ENCODE peak calls at places on chromosome 15, in seven cellular contexts. U is HCT116, K is GM12878, X is HepG2, Y is SK-N-SH, E is H1, N is K562. C is an unnamed sample.

GRCh38 chr15:80695911-80696651 is 971 bp downstream of the ABHD17C start:
- DNase-seq in U (no peak), K (no peak), X (peak), Y (peak), E (peak), N (no peak), C (peak)

GRCh38 chr15:52213206-52213605 is 22.0 kb upstream of the GNB5 start:
- DNase-seq in U (no peak), K (no peak), X (no peak), Y (no peak), E (no peak), N (no peak), C (no peak)

GRCh38 chr15:83115410-83115809 is 8.0 kb downstream of the TM6SF1 start:
- DNase-seq in U (no peak), K (no peak), X (no peak), Y (no peak), E (no peak), N (no peak), C (no peak)

GRCh38 chr15:78878356-78878755 is 5.7 kb downstream of the MORF4L1 start:
- DNase-seq in U (no peak), K (no peak), X (no peak), Y (no peak), E (no peak), N (no peak), C (no peak)

GRCh38 chr15:79122391-79122790 is 31.8 kb upstream of the RASGRF1 start:
- DNase-seq in U (no peak), K (no peak), X (no peak), Y (no peak), E (no peak), N (no peak), C (no peak)

GRCh38 chr15:64251121-64251520 is 88.3 kb upstream of the PPIB start:
- DNase-seq in U (no peak), K (no peak), X (no peak), Y (no peak), E (no peak), N (no peak), C (no peak)

GRCh38 chr15:100858294-100858693 is 21.3 kb upstream of the ALDH1A3 start:
- DNase-seq in U (no peak), K (no peak), X (no peak), Y (no peak), E (no peak), N (no peak), C (no peak)

GRCh38 chr15:75307778-75308390 is 25.2 kb downstream of the GOLGA6D start:
- DNase-seq in U (peak), K (no peak), X (peak), Y (peak), E (peak), N (peak), C (peak)

GRCh38 chr15:45113380-45113990 is 487 bp downstream of the DUOX2 start:
- DNase-seq in U (no peak), K (no peak), X (no peak), Y (peak), E (peak), N (no peak), C (no peak)

GRCh38 chr15:61989698-61990097 is 70.5 kb downstream of the VPS13C start:
- DNase-seq in U (no peak), K (no peak), X (no peak), Y (no peak), E (no peak), N (peak), C (no peak)

GRCh38 chr15:34182942-34183341 is 27.0 kb downstream of the KATNBL1 start:
- DNase-seq in U (no peak), K (no peak), X (no peak), Y (no peak), E (no peak), N (no peak), C (peak)

GRCh38 chr15:50562735-50563640 is 16.5 kb upstream of the USP50 start:
- DNase-seq in U (no peak), K (no peak), X (no peak), Y (no peak), E (no peak), N (no peak), C (no peak)

GRCh38 chr15:58287891-58288290 is 143.9 kb upstream of the LIPC start:
- DNase-seq in U (no peak), K (no peak), X (no peak), Y (no peak), E (no peak), N (no peak), C (no peak)

GRCh38 chr15:87649175-87649574 is 607.4 kb downstream of the NTRK3 start:
- DNase-seq in U (no peak), K (no peak), X (no peak), Y (no peak), E (no peak), N (no peak), C (no peak)

GRCh38 chr15:32861741-32862140 is 143.9 kb downstream of the GREM1 start:
- DNase-seq in U (no peak), K (no peak), X (no peak), Y (peak), E (peak), N (no peak), C (no peak)

GRCh38 chr15:64503197-64503596 is 42.8 kb downstream of the ZNF609 start:
- DNase-seq in U (no peak), K (no peak), X (no peak), Y (no peak), E (no peak), N (no peak), C (no peak)

GRCh38 chr15:67999320-68000100 is 54.6 kb upstream of the PIAS1 start:
- DNase-seq in U (no peak), K (no peak), X (no peak), Y (no peak), E (no peak), N (no peak), C (no peak)

GRCh38 chr15:38750816-38751215 is 186.2 kb upstream of the RASGRP1 start:
- DNase-seq in U (no peak), K (no peak), X (no peak), Y (no peak), E (no peak), N (no peak), C (no peak)

GRCh38 chr15:82870727-82871576 is 61.5 kb downstream of the WHAMM start:
- DNase-seq in U (no peak), K (no peak), X (no peak), Y (no peak), E (no peak), N (no peak), C (no peak)

GRCh38 chr15:48358681-48359152 is 27.5 kb downstream of the DUT start:
- DNase-seq in U (no peak), K (no peak), X (no peak), Y (no peak), E (no peak), N (no peak), C (no peak)

GRCh38 chr15:77295446-77295845 is 124.5 kb downstream of the PEAK1 start:
- DNase-seq in U (no peak), K (no peak), X (no peak), Y (no peak), E (no peak), N (no peak), C (no peak)
- TF ChIP-seq JUND in U (no peak), K (no peak), X (no peak), Y (no peak), E (no peak), N (no peak), C (no peak)

GRCh38 chr15:60000824-60001641 is 3.1 kb upstream of the FOXB1 start:
- DNase-seq in U (no peak), K (no peak), X (no peak), Y (peak), E (no peak), N (no peak), C (no peak)

GRCh38 chr15:59999064-59999377 is 5.1 kb upstream of the FOXB1 start:
- DNase-seq in U (no peak), K (no peak), X (no peak), Y (peak), E (peak), N (no peak), C (no peak)

GRCh38 chr15:59998256-59999063 is 5.7 kb upstream of the FOXB1 start:
- DNase-seq in U (no peak), K (no peak), X (no peak), Y (peak), E (no peak), N (no peak), C (no peak)

GRCh38 chr15:60000113-60000823 is 3.8 kb upstream of the FOXB1 start:
- DNase-seq in U (no peak), K (no peak), X (no peak), Y (peak), E (peak), N (no peak), C (peak)

GRCh38 chr15:59999558-60000112 is 4.5 kb upstream of the FOXB1 start:
- DNase-seq in U (no peak), K (no peak), X (no peak), Y (peak), E (peak), N (no peak), C (no peak)
- TF ChIP-seq JUND in U (no peak), K (no peak), X (no peak), Y (no peak), E (no peak), N (no peak), C (no peak)

GRCh38 chr15:40303576-40303975 is 4.2 kb downstream of the PLCB2 start:
- DNase-seq in U (no peak), K (no peak), X (no peak), Y (no peak), E (no peak), N (no peak), C (no peak)

GRCh38 chr15:40302981-40303380 is 4.8 kb downstream of the PLCB2 start:
- DNase-seq in U (no peak), K (no peak), X (no peak), Y (no peak), E (no peak), N (no peak), C (no peak)

GRCh38 chr15:40306371-40306770 is 1.4 kb downstream of the PLCB2 start:
- DNase-seq in U (no peak), K (no peak), X (no peak), Y (no peak), E (no peak), N (no peak), C (no peak)

GRCh38 chr15:40306908-40307307 is 827 bp downstream of the PLCB2 start:
- DNase-seq in U (no peak), K (no peak), X (no peak), Y (no peak), E (no peak), N (no peak), C (no peak)

GRCh38 chr15:40305281-40305680 is 2.5 kb downstream of the PLCB2 start:
- DNase-seq in U (no peak), K (no peak), X (no peak), Y (no peak), E (no peak), N (no peak), C (no peak)
- TF ChIP-seq JUND in U (no peak), K (no peak), X (no peak), Y (no peak), E (no peak), N (no peak), C (no peak)

GRCh38 chr15:69414702-69415161 is 583 bp downstream of the KIF23 start:
- DNase-seq in U (peak), K (no peak), X (peak), Y (no peak), E (peak), N (peak), C (peak)
- TF ChIP-seq JUND in U (no peak), K (no peak), X (no peak), Y (peak), E (no peak), N (no peak), C (no peak)